ENCODE peak calls at places on chromosome 22, in ten cellular contexts. B, D, Y, F, M, X, C, W, E and R are unnamed samples.

GRCh38 chr22:47552541-47553205 is 790.2 kb downstream of the TBC1D22A start:
- DNase-seq in B (no peak), D (no peak), Y (no peak), F (no peak), M (no peak), X (no peak), C (no peak), W (no peak), E (no peak), R (no peak)

GRCh38 chr22:46454910-46455269 is 82.5 kb downstream of the CELSR1 start:
- DNase-seq in B (no peak), D (no peak), Y (no peak), F (no peak), M (peak; percentile 10), X (peak; percentile 40), C (no peak), W (no peak), E (no peak), R (no peak)

GRCh38 chr22:25645266-25645665 is 80.8 kb downstream of the GRK3 start:
- DNase-seq in B (no peak), D (no peak), Y (no peak), F (no peak), M (peak; percentile 49), X (no peak), C (no peak), W (no peak), E (no peak), R (no peak)

GRCh38 chr22:33519140-33519973 is 400.9 kb downstream of the LARGE1 start:
- DNase-seq in B (peak; percentile 22), D (peak; percentile 54), Y (no peak), F (no peak), M (peak; percentile 61), X (peak; percentile 46), C (peak; percentile 31), W (no peak), E (peak; percentile 73), R (peak; percentile 56)

GRCh38 chr22:26687439-26687838 is 30.1 kb downstream of the MIAT start:
- DNase-seq in B (no peak), D (no peak), Y (no peak), F (no peak), M (no peak), X (no peak), C (no peak), W (no peak), E (no peak), R (no peak)

GRCh38 chr22:42951093-42951710 is 63.7 kb downstream of the PACSIN2 start:
- DNase-seq in B (no peak), D (no peak), Y (no peak), F (no peak), M (no peak), X (no peak), C (no peak), W (no peak), E (no peak), R (no peak)

GRCh38 chr22:36443198-36443770 is 38.2 kb downstream of the TXN2 start:
- DNase-seq in B (no peak), D (no peak), Y (no peak), F (no peak), M (no peak), X (no peak), C (no peak), W (no peak), E (no peak), R (no peak)

GRCh38 chr22:44276706-44277403 is 35.9 kb downstream of the SHISAL1 start:
- DNase-seq in B (no peak), D (no peak), Y (no peak), F (no peak), M (no peak), X (no peak), C (no peak), W (no peak), E (no peak), R (no peak)

GRCh38 chr22:49147617-49148175 is 680.0 kb downstream of the BRD1 start:
- DNase-seq in B (no peak), D (no peak), Y (no peak), F (no peak), M (no peak), X (no peak), C (no peak), W (no peak), E (no peak), R (no peak)

GRCh38 chr22:49149721-49150608 is 677.7 kb downstream of the BRD1 start:
- DNase-seq in B (no peak), D (no peak), Y (no peak), F (no peak), M (no peak), X (no peak), C (no peak), W (no peak), E (no peak), R (no peak)

GRCh38 chr22:49150801-49151221 is 676.9 kb downstream of the BRD1 start:
- DNase-seq in B (no peak), D (no peak), Y (no peak), F (no peak), M (no peak), X (no peak), C (no peak), W (no peak), E (no peak), R (no peak)

GRCh38 chr22:49147171-49147570 is 680.5 kb downstream of the BRD1 start:
- DNase-seq in B (no peak), D (no peak), Y (no peak), F (no peak), M (no peak), X (no peak), C (no peak), W (no peak), E (no peak), R (no peak)

GRCh38 chr22:49148895-49149418 is 678.7 kb downstream of the BRD1 start:
- DNase-seq in B (no peak), D (no peak), Y (no peak), F (no peak), M (no peak), X (no peak), C (no peak), W (no peak), E (no peak), R (no peak)
- TF ChIP-seq CTCF in B (no peak), D (no peak), Y (no peak), F (no peak), M (no peak), X (no peak), C (no peak), W (no peak), E (no peak), R (no peak)

GRCh38 chr22:29269230-29269604 is 1.1 kb downstream of the EWSR1 start:
- DNase-seq in B (no peak), D (no peak), Y (no peak), F (no peak), M (no peak), X (no peak), C (no peak), W (no peak), E (no peak), R (no peak)

GRCh38 chr22:29267462-29267857 is 321 bp downstream of the RHBDD3 start:
- DNase-seq in B (no peak), D (no peak), Y (no peak), F (no peak), M (no peak), X (no peak), C (no peak), W (no peak), E (no peak), R (no peak)

GRCh38 chr22:29269731-29270474 is 1.8 kb downstream of the EWSR1 start:
- DNase-seq in B (no peak), D (no peak), Y (no peak), F (no peak), M (peak; percentile 12), X (no peak), C (no peak), W (no peak), E (peak; percentile 47), R (no peak)

GRCh38 chr22:29267858-29268510 is at the start of the genes EWSR1 and RHBDD3:
- DNase-seq in B (peak; percentile 96), D (peak; percentile 100), Y (peak; percentile 91), F (peak; percentile 98), M (peak; percentile 97), X (peak; percentile 70), C (peak; percentile 94), W (peak; percentile 89), E (peak; percentile 97), R (peak; percentile 91)

DNA sequence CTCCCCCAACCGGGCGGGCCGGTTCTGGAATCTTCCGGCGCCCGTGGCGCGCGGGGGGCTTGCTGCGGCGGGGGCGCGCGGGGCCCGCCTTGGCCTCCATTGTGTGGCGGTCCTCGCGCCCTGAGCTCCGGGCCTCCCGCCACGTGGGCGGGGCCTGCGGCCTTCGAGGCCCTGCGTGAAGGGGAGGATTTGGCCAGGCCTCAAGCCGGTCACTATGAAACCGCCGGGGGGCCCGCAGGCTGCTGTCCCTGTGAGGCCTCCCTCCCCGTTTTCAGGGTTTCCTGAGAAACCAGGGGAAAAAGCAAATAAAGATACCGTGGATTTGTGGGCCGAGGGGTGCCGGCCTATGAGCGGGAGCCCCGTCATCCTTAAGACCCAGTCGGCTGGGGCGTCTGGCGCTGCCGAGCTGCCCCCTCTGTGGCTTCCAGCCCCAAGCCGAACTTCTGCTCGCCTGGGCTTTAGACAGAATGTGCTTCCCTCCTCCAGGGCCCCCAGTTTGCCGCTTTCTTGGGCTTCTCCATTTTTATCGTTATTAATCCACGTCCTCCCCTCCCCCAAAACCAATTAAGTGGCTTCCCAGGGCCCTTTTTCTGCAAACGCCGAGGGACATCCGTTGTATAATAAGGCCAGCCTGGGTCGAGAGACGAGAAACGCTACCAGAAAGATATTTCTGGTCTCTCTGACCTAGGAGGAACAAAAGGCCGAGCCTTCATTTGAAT is 602 bp downstream of the EWSR1 start:
- DNase-seq in B (peak; percentile 60), D (no peak), Y (peak; percentile 42), F (peak; percentile 51), M (peak; percentile 67), X (no peak), C (peak; percentile 34), W (no peak), E (peak; percentile 69), R (peak; percentile 24)
- TF ChIP-seq POLR2A in B (no peak), D (peak; percentile 62), Y (no peak), F (no peak), M (no peak), X (no peak), C (no peak), W (no peak), E (no peak), R (no peak)

DNA sequence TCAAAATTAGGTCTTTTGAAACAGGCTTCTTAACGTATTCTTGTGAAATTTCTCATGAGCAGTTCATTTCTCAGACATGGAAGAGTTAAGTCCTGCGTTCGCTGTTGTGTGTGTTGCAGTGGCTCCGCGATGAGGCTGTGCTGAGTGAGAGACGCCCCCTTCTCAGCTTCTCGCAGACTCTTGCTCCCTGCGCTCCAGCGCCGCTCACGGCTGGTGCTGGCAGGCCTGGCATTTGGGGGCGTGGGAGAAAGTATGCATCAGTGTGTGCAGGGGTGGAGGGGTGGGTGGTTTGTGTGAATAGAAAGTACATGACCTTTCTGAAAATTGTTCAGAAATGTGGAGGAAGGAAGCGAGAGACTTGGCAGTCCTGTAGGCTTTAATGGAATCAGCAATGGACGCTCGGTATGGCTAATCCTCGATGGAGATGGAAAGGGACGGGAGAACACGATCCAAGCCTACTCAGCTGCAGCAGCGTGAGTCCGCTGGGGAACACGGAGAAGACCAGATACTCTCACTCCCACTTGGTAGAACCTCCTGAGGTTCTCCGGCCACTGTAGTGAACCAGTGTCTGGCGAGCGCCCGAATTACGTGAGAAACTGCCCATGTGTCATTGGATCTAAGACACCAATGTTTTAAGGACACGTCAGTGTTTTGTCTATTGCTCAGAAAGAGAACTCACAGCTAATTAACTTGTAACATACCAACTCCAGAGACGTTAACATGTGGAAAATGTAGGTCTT is 5.9 kb downstream of the TAB1 start:
- DNase-seq in B (no peak), D (no peak), Y (no peak), F (no peak), M (peak; percentile 65), X (no peak), C (no peak), W (no peak), E (no peak), R (no peak)
- TF ChIP-seq CTCF in B (no peak), D (no peak), Y (no peak), F (no peak), M (peak; percentile 33), X (no peak), C (no peak), W (peak; percentile 22), E (no peak), R (no peak)

GRCh38 chr22:20091690-20092476 is 11.8 kb downstream of the DGCR8 start:
- DNase-seq in B (no peak), D (no peak), Y (no peak), F (no peak), M (no peak), X (no peak), C (no peak), W (no peak), E (no peak), R (no peak)
- TF ChIP-seq POLR2A in B (no peak), D (no peak), Y (no peak), F (no peak), M (no peak), X (no peak), C (no peak), W (no peak), E (no peak), R (no peak)